ENCODE peak calls at places on chromosome 5, in four cellular contexts. W is endothelial cell, Q is H1, R is suprapubic skin. U is an unnamed sample.

GRCh38 chr5:61467766-61468482 is 135.9 kb downstream of the ZSWIM6 start:
- DNase-seq in W (no peak), Q (no peak), R (no peak), U (peak; percentile 78)

GRCh38 chr5:92403308-92403707 is 1020.2 kb upstream of the ARRDC3 start:
- DNase-seq in W (no peak), Q (no peak), R (no peak), U (no peak)

GRCh38 chr5:132426525-132427138 is 57.1 kb downstream of the SLC22A5 start:
- DNase-seq in W (no peak), Q (peak; percentile 51), R (peak; percentile 91), U (peak; percentile 91)

GRCh38 chr5:148290271-148291195 is 21.7 kb upstream of the SPINK7 start:
- DNase-seq in W (no peak), Q (no peak), R (no peak), U (peak; percentile 27)

GRCh38 chr5:172450861-172451695 is 3.2 kb downstream of the SH3PXD2B start:
- DNase-seq in W (peak; percentile 54), Q (peak; percentile 81), R (peak; percentile 80), U (no peak)

GRCh38 chr5:124707516-124707915 is 38.9 kb downstream of the ZNF608 start:
- DNase-seq in W (no peak), Q (no peak), R (no peak), U (no peak)

GRCh38 chr5:140051950-140052349 is 8.9 kb upstream of the NRG2 start:
- DNase-seq in W (no peak), Q (no peak), R (no peak), U (no peak)

GRCh38 chr5:59764361-59764760 is 129.2 kb downstream of the PDE4D start:
- DNase-seq in W (no peak), Q (no peak), R (no peak), U (no peak)

GRCh38 chr5:147216552-147217154 is 18.2 kb upstream of the STK32A start:
- DNase-seq in W (no peak), Q (peak; percentile 52), R (no peak), U (peak; percentile 34)

GRCh38 chr5:80934751-80935150 is 25.4 kb upstream of the RASGRF2 start:
- DNase-seq in W (no peak), Q (no peak), R (no peak), U (no peak)

GRCh38 chr5:175306381-175306780 is 137.6 kb downstream of the DRD1 start:
- DNase-seq in W (no peak), Q (no peak), R (no peak), U (no peak)

GRCh38 chr5:134153657-134154056 is 23.1 kb downstream of the SKP1 start:
- DNase-seq in W (no peak), Q (no peak), R (no peak), U (no peak)

GRCh38 chr5:57566914-57567313 is 84.3 kb upstream of the ACTBL2 start:
- DNase-seq in W (no peak), Q (no peak), R (no peak), U (peak; percentile 75)

GRCh38 chr5:60163762-60164161 is 270.2 kb upstream of the PDE4D start:
- DNase-seq in W (no peak), Q (no peak), R (no peak), U (peak; percentile 49)

GRCh38 chr5:15604986-15605385 is 105.0 kb downstream of the FBXL7 start:
- DNase-seq in W (no peak), Q (no peak), R (no peak), U (peak; percentile 72)

GRCh38 chr5:15249152-15249551 is 250.8 kb upstream of the FBXL7 start:
- DNase-seq in W (no peak), Q (no peak), R (no peak), U (peak; percentile 71)

GRCh38 chr5:149147673-149148072 is 6.4 kb downstream of the ABLIM3 start:
- DNase-seq in W (no peak), Q (no peak), R (no peak), U (no peak)

GRCh38 chr5:180161420-180162303 is 47.3 kb downstream of the RASGEF1C start:
- DNase-seq in W (no peak), Q (no peak), R (no peak), U (no peak)

GRCh38 chr5:178206166-178207101 is 2.1 kb downstream of the HNRNPAB start:
- DNase-seq in W (no peak), Q (no peak), R (peak; percentile 41), U (no peak)

DNA sequence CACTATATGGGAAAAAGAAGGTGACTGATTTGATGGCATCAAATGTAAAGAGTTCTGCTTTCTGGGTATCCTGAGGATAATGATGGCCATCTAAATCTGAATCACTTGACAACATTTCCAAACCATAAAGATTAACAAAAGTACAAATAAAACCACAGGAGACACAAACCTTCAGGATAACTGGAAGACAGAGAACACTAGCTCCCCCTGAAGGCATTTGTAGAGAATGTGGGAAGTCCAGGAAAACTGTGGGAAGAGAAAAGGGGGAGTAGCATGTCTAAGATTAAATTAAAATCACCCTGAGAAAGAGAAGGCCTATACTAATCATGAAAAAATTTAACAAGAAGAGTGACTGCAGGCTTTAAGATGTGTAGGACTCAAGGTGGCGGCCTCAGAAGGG is 116.2 kb downstream of the PRELID2 start:
- DNase-seq in W (no peak), Q (no peak), R (no peak), U (peak; percentile 51)
- TF ChIP-seq CTCF in W (no peak), Q (no peak), R (no peak), U (peak; percentile 66)

GRCh38 chr5:91221917-91222316 is 161.2 kb downstream of the ARRDC3 start:
- DNase-seq in W (no peak), Q (no peak), R (no peak), U (no peak)

GRCh38 chr5:91217859-91218258 is 165.3 kb downstream of the ARRDC3 start:
- DNase-seq in W (no peak), Q (no peak), R (no peak), U (no peak)

GRCh38 chr5:91219141-91219802 is 163.8 kb downstream of the ARRDC3 start:
- DNase-seq in W (no peak), Q (no peak), R (peak; percentile 67), U (peak; percentile 63)

GRCh38 chr5:91222482-91222881 is 160.6 kb downstream of the ARRDC3 start:
- DNase-seq in W (no peak), Q (no peak), R (no peak), U (no peak)

DNA sequence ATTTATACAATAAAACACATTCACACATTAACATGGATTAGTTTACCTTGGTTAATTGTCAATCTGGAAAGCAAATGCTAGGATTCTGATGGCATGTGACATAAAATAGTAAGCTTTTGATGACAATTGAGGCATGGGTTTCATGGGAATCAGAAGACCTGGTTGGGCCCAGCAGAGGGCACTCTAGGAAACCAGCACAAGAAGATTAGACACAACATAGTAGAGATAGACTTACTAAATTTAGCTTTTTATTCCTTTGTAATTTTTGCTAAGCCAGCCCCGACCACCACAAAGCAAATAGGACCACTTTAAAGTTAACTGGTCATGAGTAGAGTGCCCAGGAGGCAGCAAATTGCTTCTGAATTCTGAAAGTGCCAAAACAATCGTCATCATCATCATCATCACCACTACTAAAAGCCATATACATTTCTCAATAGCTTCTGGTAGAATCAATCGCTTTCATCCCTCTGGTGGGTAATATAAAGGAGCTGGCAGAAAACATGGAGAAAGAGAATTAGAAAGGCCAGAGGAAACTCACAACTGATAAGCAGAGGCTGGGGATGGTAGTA is 163.2 kb downstream of the ARRDC3 start:
- DNase-seq in W (peak; percentile 7), Q (no peak), R (no peak), U (peak; percentile 55)
- TF ChIP-seq CTCF in W (peak; percentile 35), Q (no peak), R (no peak), U (peak; percentile 38)

GRCh38 chr5:65078331-65078730 is 309.6 kb downstream of the CWC27 start:
- DNase-seq in W (no peak), Q (no peak), R (no peak), U (peak; percentile 37)

GRCh38 chr5:65077653-65078052 is 308.9 kb downstream of the CWC27 start:
- DNase-seq in W (no peak), Q (no peak), R (no peak), U (no peak)

GRCh38 chr5:65072836-65073620 is 304.3 kb downstream of the CWC27 start:
- DNase-seq in W (no peak), Q (no peak), R (no peak), U (peak; percentile 41)

GRCh38 chr5:65075623-65076250 is 307.0 kb downstream of the CWC27 start:
- DNase-seq in W (no peak), Q (no peak), R (no peak), U (no peak)

DNA sequence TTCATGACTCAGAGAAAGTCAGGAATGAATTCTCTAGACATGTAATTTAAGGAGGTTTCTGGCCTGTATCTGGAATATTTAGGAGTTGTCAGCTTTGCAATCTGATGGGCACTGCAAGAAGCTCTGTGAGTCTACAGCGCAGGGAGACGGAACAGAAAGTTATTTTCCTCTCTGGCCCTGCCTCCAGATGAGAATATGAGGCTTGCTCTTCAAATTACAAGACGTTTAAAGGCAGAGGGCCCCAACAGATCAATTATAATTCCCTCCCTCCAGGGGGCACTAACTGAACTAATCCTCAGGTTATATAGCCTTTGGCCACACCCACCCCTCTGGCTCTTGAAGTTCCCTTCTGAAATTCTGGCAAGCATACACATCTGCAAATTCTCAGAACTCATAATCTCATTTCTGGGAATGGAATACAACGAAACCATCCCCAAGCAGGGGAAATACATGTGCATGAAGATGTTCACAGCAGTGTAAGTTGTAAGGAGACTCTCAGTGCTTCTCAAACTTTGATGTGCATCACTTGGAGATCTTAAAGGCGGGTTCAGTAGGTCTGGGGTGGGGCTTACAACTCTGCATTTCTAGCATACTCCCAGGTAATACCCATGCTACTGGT is 307.6 kb downstream of the CWC27 start:
- DNase-seq in W (peak; percentile 16), Q (peak; percentile 53), R (no peak), U (peak; percentile 59)
- TF ChIP-seq CTCF in W (peak; percentile 48), Q (no peak), R (no peak), U (no peak)

GRCh38 chr5:113807384-113808053 is 294.0 kb downstream of the YTHDC2 start:
- DNase-seq in W (no peak), Q (no peak), R (no peak), U (peak; percentile 13)

GRCh38 chr5:113806823-113807222 is 293.3 kb downstream of the YTHDC2 start:
- DNase-seq in W (no peak), Q (no peak), R (no peak), U (peak; percentile 11)

GRCh38 chr5:113806250-113806649 is 292.8 kb downstream of the YTHDC2 start:
- DNase-seq in W (no peak), Q (no peak), R (no peak), U (peak; percentile 28)

GRCh38 chr5:113804264-113804663 is 290.8 kb downstream of the YTHDC2 start:
- DNase-seq in W (no peak), Q (no peak), R (no peak), U (no peak)

DNA sequence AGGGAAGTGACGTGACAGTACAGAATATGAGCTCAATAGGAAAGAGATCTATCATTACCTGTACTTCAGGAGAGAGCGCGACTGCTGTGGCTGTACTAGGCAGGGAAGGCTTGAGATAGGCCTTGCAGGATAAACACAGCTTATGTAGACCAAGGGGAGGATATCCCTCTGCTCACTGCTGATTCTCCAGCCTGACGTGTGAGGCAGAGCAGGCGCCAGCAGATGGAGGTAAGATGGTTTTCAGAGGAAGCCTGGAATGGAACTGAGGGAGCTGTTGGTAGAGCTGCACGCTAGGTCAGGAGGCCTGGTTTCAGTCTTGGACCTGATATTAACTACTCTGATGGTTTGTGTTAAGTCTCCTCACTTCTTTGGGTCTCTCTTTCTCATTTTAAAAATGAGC is 291.4 kb downstream of the YTHDC2 start:
- DNase-seq in W (no peak), Q (no peak), R (no peak), U (no peak)
- TF ChIP-seq CTCF in W (no peak), Q (peak; percentile 19), R (no peak), U (no peak)

GRCh38 chr5:84379749-84380148 is 4.9 kb downstream of the EDIL3 start:
- DNase-seq in W (no peak), Q (no peak), R (no peak), U (peak; percentile 72)
- TF ChIP-seq CTCF in W (no peak), Q (no peak), R (no peak), U (peak; percentile 42)

U was measured in astrocyte of the spinal cord.